ENCODE peak calls at places on chromosomes 16 and 17, in seven cellular contexts. One of them, this sample, is unnamed.

GRCh38 chr16:19583665-19584300 is 28.3 kb downstream of the VPS35L start:
- DNase-seq in fibroblast of lung: peak; percentile 58
- DNase-seq in endothelial cell of umbilical vein: peak; percentile 60
- DNase-seq in GM12878: no peak
- DNase-seq in hepatocyte: peak; percentile 62
- DNase-seq in PC-9: no peak
- DNase-seq in mammary epithelial cell: peak; percentile 43
- DNase-seq in this sample: peak; percentile 71

GRCh38 chr17:67449885-67450755 is 73.0 kb downstream of the PITPNC1 start:
- DNase-seq in fibroblast of lung: no peak
- DNase-seq in endothelial cell of umbilical vein: no peak
- DNase-seq in GM12878: no peak
- DNase-seq in hepatocyte: no peak
- DNase-seq in PC-9: no peak
- DNase-seq in mammary epithelial cell: no peak
- DNase-seq in this sample: no peak

GRCh38 chr17:72515291-72516065 is 394.7 kb downstream of the SOX9 start:
- DNase-seq in fibroblast of lung: peak; percentile 50
- DNase-seq in endothelial cell of umbilical vein: no peak
- DNase-seq in GM12878: peak; percentile 77
- DNase-seq in hepatocyte: no peak
- DNase-seq in PC-9: no peak
- DNase-seq in mammary epithelial cell: no peak
- DNase-seq in this sample: no peak

GRCh38 chr16:68386628-68387027 is 61.7 kb downstream of the SMPD3 start:
- DNase-seq in fibroblast of lung: no peak
- DNase-seq in endothelial cell of umbilical vein: no peak
- DNase-seq in GM12878: no peak
- DNase-seq in hepatocyte: peak; percentile 84
- DNase-seq in PC-9: no peak
- DNase-seq in mammary epithelial cell: no peak
- DNase-seq in this sample: no peak

GRCh38 chr17:16975744-16976625 is 4.1 kb upstream of the TNFRSF13B start:
- DNase-seq in fibroblast of lung: no peak
- DNase-seq in endothelial cell of umbilical vein: no peak
- DNase-seq in GM12878: peak; percentile 93
- DNase-seq in hepatocyte: no peak
- DNase-seq in PC-9: no peak
- DNase-seq in mammary epithelial cell: no peak
- DNase-seq in this sample: peak; percentile 83

GRCh38 chr17:7260601-7261376 is 1.5 kb downstream of the CLDN7 start:
- DNase-seq in fibroblast of lung: no peak
- DNase-seq in endothelial cell of umbilical vein: no peak
- DNase-seq in GM12878: no peak
- DNase-seq in hepatocyte: peak; percentile 83
- DNase-seq in PC-9: peak; percentile 74
- DNase-seq in mammary epithelial cell: no peak
- DNase-seq in this sample: no peak

GRCh38 chr17:67245694-67246397 is 850 bp upstream of the HELZ start:
- DNase-seq in fibroblast of lung: no peak
- DNase-seq in endothelial cell of umbilical vein: peak; percentile 12
- DNase-seq in GM12878: no peak
- DNase-seq in hepatocyte: peak; percentile 74
- DNase-seq in PC-9: no peak
- DNase-seq in mammary epithelial cell: peak; percentile 26
- DNase-seq in this sample: peak; percentile 60

GRCh38 chr17:73092518-73093135 is at the start of gene SLC39A11:
- DNase-seq in fibroblast of lung: peak; percentile 92
- DNase-seq in endothelial cell of umbilical vein: peak; percentile 92
- DNase-seq in GM12878: peak; percentile 67
- DNase-seq in hepatocyte: peak; percentile 96
- DNase-seq in PC-9: peak; percentile 85
- DNase-seq in mammary epithelial cell: peak; percentile 91
- DNase-seq in this sample: peak; percentile 99

GRCh38 chr16:88633684-88634140 is 4.7 kb upstream of the IL17C start:
- DNase-seq in fibroblast of lung: no peak
- DNase-seq in endothelial cell of umbilical vein: peak; percentile 7
- DNase-seq in GM12878: peak; percentile 55
- DNase-seq in hepatocyte: peak; percentile 69
- DNase-seq in PC-9: no peak
- DNase-seq in mammary epithelial cell: peak; percentile 24
- DNase-seq in this sample: peak; percentile 67

GRCh38 chr16:88634141-88634993 is 4.0 kb upstream of the IL17C start:
- DNase-seq in fibroblast of lung: peak; percentile 50
- DNase-seq in endothelial cell of umbilical vein: peak; percentile 44
- DNase-seq in GM12878: peak; percentile 45
- DNase-seq in hepatocyte: peak; percentile 75
- DNase-seq in PC-9: no peak
- DNase-seq in mammary epithelial cell: peak; percentile 70
- DNase-seq in this sample: peak; percentile 66

GRCh38 chr16:88635671-88636070 is 2.7 kb upstream of the IL17C start:
- DNase-seq in fibroblast of lung: no peak
- DNase-seq in endothelial cell of umbilical vein: no peak
- DNase-seq in GM12878: no peak
- DNase-seq in hepatocyte: no peak
- DNase-seq in PC-9: no peak
- DNase-seq in mammary epithelial cell: no peak
- DNase-seq in this sample: no peak

GRCh38 chr16:88636488-88637265 is 1.7 kb upstream of the IL17C start:
- DNase-seq in fibroblast of lung: no peak
- DNase-seq in endothelial cell of umbilical vein: no peak
- DNase-seq in GM12878: no peak
- DNase-seq in hepatocyte: no peak
- DNase-seq in PC-9: no peak
- DNase-seq in mammary epithelial cell: no peak
- DNase-seq in this sample: no peak

DNA sequence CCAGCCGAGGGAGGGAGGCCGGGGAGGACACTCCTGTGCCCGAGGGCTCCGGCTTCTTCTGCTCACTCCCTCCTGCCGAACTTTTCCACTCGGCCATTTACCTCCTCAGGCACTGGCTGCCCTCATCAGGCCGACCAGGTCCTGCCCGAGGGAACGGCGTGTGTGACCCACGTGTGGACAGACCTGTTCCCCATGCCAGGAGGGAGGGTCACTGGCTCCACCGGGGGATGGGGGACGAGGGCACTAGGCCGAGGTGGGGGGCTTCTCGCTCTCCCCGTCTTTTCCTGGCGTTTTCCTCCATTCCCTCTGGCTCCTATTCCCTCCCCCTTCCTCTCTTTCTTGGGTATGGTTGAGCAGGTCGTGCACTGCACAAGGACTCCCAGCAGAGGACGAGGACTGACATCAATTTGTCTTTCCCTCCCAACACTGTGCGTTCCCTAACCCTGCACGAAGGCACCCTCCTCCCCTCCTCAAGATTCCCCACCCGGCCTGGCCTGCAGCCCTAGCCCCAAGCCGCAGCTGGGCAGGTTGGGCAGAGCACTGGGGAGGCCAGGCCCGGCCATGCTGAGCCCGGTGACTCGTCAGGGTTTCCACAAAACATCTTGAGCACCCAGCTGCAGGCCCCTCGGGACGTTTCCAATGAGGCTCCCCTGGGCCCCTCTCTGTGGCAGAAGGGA is 3.2 kb upstream of the IL17C start:
- DNase-seq in fibroblast of lung: no peak
- DNase-seq in endothelial cell of umbilical vein: no peak
- DNase-seq in GM12878: no peak
- DNase-seq in hepatocyte: no peak
- DNase-seq in PC-9: no peak
- DNase-seq in mammary epithelial cell: peak; percentile 24
- DNase-seq in this sample: peak; percentile 45
- H3K4me3 ChIP-seq in fibroblast of lung: no peak overlapping the region
- H3K4me3 ChIP-seq in endothelial cell of umbilical vein: peak overlapping the region; percentile 38
- H3K4me3 ChIP-seq in GM12878: peak overlapping the region; percentile 95
- H3K4me3 ChIP-seq in hepatocyte: no peak overlapping the region
- H3K4me3 ChIP-seq in PC-9: no peak overlapping the region
- H3K4me3 ChIP-seq in mammary epithelial cell: peak overlapping the region; percentile 29
- H3K4me3 ChIP-seq in this sample: no peak overlapping the region

GRCh38 chr16:89954462-89954861 is 5.9 kb downstream of the DEF8 start:
- DNase-seq in fibroblast of lung: no peak
- DNase-seq in endothelial cell of umbilical vein: no peak
- DNase-seq in GM12878: no peak
- DNase-seq in hepatocyte: no peak
- DNase-seq in PC-9: no peak
- DNase-seq in mammary epithelial cell: no peak
- DNase-seq in this sample: no peak
- H4K20me1 ChIP-seq in fibroblast of lung: no peaks in the 10 kb centered on the region
- H4K20me1 ChIP-seq in endothelial cell of umbilical vein: no peaks in the 10 kb centered on the region
- H4K20me1 ChIP-seq in GM12878: no peaks in the 10 kb centered on the region
- H4K20me1 ChIP-seq in hepatocyte: peaks cover 2% of the 10 kb centered on the region
- H4K20me1 ChIP-seq in PC-9: no peaks in the 10 kb centered on the region
- H4K20me1 ChIP-seq in mammary epithelial cell: no peaks in the 10 kb centered on the region
- H4K20me1 ChIP-seq in this sample: peaks cover 8% of the 10 kb centered on the region

GRCh38 chr17:83081561-83082201 is 2.3 kb downstream of the METRNL start:
- DNase-seq in fibroblast of lung: peak; percentile 42
- DNase-seq in endothelial cell of umbilical vein: no peak
- DNase-seq in GM12878: no peak
- DNase-seq in hepatocyte: peak; percentile 86
- DNase-seq in PC-9: no peak
- DNase-seq in mammary epithelial cell: no peak
- DNase-seq in this sample: no peak

GRCh38 chr17:83079340-83079747 is at the start of gene METRNL:
- DNase-seq in fibroblast of lung: peak; percentile 65
- DNase-seq in endothelial cell of umbilical vein: no peak
- DNase-seq in GM12878: no peak
- DNase-seq in hepatocyte: peak; percentile 89
- DNase-seq in PC-9: no peak
- DNase-seq in mammary epithelial cell: peak; percentile 37
- DNase-seq in this sample: peak; percentile 82

GRCh38 chr17:83079766-83080616 is 582 bp downstream of the METRNL start:
- DNase-seq in fibroblast of lung: no peak
- DNase-seq in endothelial cell of umbilical vein: no peak
- DNase-seq in GM12878: no peak
- DNase-seq in hepatocyte: peak; percentile 60
- DNase-seq in PC-9: no peak
- DNase-seq in mammary epithelial cell: no peak
- DNase-seq in this sample: no peak

GRCh38 chr17:83082435-83082834 is 3.0 kb downstream of the METRNL start:
- DNase-seq in fibroblast of lung: no peak
- DNase-seq in endothelial cell of umbilical vein: no peak
- DNase-seq in GM12878: no peak
- DNase-seq in hepatocyte: no peak
- DNase-seq in PC-9: no peak
- DNase-seq in mammary epithelial cell: no peak
- DNase-seq in this sample: no peak

DNA sequence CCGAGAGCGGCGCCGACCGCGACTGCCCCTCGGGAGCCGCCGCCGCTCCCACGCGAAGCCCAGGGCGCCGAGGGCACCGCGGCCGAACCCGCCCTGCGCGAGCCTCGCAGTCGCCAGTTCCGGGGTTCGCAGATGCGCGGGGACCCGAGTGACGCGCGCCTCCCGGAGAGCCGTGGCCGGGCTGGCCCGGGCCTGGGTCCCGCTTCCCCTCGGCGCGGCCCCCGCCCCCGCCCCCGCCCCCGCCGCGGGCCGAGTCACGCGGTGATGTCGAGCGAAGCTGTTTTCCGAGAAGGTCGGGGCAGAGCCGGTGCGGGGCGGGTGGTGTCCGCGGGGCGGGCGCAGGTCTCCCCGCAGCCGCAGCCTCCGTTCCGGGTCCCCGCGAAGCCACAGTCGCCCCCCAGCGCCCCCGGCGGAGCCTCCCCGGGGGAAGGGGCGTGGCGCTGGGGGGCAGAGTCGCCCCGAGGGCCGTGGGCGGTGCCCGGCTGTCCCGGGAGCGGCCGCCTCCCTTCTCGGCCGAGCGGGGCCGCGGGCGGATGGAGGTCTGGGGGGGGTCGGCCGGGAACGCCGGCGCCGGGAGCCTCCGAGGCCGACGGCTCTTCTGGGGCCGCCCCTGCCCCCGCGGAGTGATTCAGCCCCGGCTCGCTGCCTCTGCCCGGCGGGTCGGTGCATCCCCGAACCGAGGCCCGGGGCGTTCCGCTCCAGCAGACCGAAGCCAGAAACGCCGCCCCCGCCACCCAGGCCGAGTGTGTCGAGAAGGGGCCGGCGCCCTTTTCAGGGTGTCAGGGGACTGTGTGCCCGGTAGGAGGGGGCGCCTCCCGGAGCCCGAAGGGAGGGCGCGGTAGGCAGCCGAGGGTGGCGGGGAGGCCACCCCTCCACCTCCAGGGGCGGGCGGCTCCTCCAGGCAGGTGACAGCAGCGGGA is 1.5 kb downstream of the METRNL start:
- DNase-seq in fibroblast of lung: peak; percentile 22
- DNase-seq in endothelial cell of umbilical vein: no peak
- DNase-seq in GM12878: no peak
- DNase-seq in hepatocyte: peak; percentile 77
- DNase-seq in PC-9: no peak
- DNase-seq in mammary epithelial cell: no peak
- DNase-seq in this sample: peak; percentile 51
- H3K27ac ChIP-seq in fibroblast of lung: peak overlapping the region; percentile 77
- H3K27ac ChIP-seq in endothelial cell of umbilical vein: no peak overlapping the region
- H3K27ac ChIP-seq in GM12878: no peak overlapping the region
- H3K27ac ChIP-seq in hepatocyte: peak overlapping the region; percentile 96
- H3K27ac ChIP-seq in PC-9: no peak overlapping the region
- H3K27ac ChIP-seq in mammary epithelial cell: no peak overlapping the region
- H3K27ac ChIP-seq in this sample: no peak overlapping the region

GRCh38 chr17:77144227-77144626 is 3.5 kb downstream of the SEC14L1 start:
- DNase-seq in fibroblast of lung: no peak
- DNase-seq in endothelial cell of umbilical vein: no peak
- DNase-seq in GM12878: no peak
- DNase-seq in hepatocyte: no peak
- DNase-seq in PC-9: no peak
- DNase-seq in mammary epithelial cell: no peak
- DNase-seq in this sample: no peak

GRCh38 chr17:77145209-77145608 is 4.4 kb downstream of the SEC14L1 start:
- DNase-seq in fibroblast of lung: no peak
- DNase-seq in endothelial cell of umbilical vein: no peak
- DNase-seq in GM12878: peak; percentile 40
- DNase-seq in hepatocyte: no peak
- DNase-seq in PC-9: no peak
- DNase-seq in mammary epithelial cell: no peak
- DNase-seq in this sample: no peak

GRCh38 chr17:77147357-77147801 is 6.6 kb downstream of the SEC14L1 start:
- DNase-seq in fibroblast of lung: no peak
- DNase-seq in endothelial cell of umbilical vein: no peak
- DNase-seq in GM12878: peak; percentile 73
- DNase-seq in hepatocyte: peak; percentile 43
- DNase-seq in PC-9: no peak
- DNase-seq in mammary epithelial cell: no peak
- DNase-seq in this sample: no peak

GRCh38 chr17:77146882-77147281 is 6.1 kb downstream of the SEC14L1 start:
- DNase-seq in fibroblast of lung: no peak
- DNase-seq in endothelial cell of umbilical vein: no peak
- DNase-seq in GM12878: no peak
- DNase-seq in hepatocyte: peak; percentile 69
- DNase-seq in PC-9: no peak
- DNase-seq in mammary epithelial cell: no peak
- DNase-seq in this sample: no peak

DNA sequence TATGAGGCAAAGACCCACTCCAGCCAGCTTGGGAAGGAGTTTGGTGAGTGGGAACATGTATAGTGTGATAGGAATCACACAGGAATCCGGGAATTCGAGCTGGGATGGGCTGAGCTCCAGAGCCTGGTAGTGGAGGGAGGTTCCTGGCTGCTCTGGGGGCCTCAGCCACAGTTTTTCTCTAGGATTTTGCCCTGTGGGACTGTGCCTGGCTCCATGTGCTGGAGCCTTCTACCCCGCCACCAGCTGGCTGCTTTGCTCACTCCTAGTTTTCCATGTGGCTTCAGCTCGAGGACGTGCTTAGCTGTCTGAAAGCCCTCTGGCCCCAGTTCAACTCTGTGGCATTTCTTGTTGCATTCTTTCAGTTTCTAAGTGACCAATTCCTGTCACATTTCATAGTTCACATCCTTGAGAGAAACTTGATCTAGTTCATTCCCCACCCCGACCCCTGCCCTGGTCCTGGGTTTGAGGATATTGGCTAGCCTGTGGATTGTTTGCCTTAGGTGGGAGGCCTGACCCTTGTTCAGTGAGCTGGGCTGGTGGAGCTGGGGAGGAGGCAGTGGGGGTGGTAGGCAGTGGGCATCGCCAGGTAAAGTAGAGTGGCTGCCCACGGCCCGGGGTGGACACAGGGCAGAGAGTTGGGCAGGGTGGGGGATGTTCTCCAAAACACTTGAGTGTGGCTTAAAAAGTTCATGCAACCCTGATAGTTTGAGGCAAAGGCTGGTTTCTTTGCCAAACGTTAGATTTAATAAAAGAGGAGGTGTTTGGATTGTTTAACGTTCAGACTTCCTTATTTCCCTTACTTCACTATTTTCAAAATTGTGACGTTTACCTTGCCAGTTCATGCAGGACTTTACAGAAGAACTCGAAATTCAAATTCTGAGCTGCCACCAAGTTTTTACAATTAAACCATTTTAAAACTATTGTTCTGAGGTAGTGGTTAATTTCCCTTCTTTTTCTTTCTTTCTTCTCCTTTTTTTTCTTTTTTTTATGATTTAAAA is 5.2 kb downstream of the SEC14L1 start:
- DNase-seq in fibroblast of lung: peak; percentile 79
- DNase-seq in endothelial cell of umbilical vein: peak; percentile 80
- DNase-seq in GM12878: peak; percentile 71
- DNase-seq in hepatocyte: peak; percentile 71
- DNase-seq in PC-9: peak; percentile 76
- DNase-seq in mammary epithelial cell: no peak
- DNase-seq in this sample: no peak
- H3K4me3 ChIP-seq in fibroblast of lung: no peak overlapping the region
- H3K4me3 ChIP-seq in endothelial cell of umbilical vein: peak overlapping the region; percentile 23
- H3K4me3 ChIP-seq in GM12878: peak overlapping the region; percentile 69
- H3K4me3 ChIP-seq in hepatocyte: no peak overlapping the region
- H3K4me3 ChIP-seq in PC-9: peak overlapping the region; percentile 23
- H3K4me3 ChIP-seq in mammary epithelial cell: no peak overlapping the region
- H3K4me3 ChIP-seq in this sample: no peak overlapping the region

This sample was measured in Karpas-422.